ENCODE peak calls at places on chromosomes 12 and 14, in five cellular contexts. One of them, this sample, is unnamed.

GRCh38 chr14:89507926-89508460 is 91.0 kb upstream of the FOXN3 start:
- DNase-seq in AG10803: peak; percentile 25
- DNase-seq in fibroblast of mammary gland: peak; percentile 81
- DNase-seq in Peyer's patch: no peak
- DNase-seq in body of pancreas: no peak
- DNase-seq in this sample: peak; percentile 21

GRCh38 chr12:12427568-12427967 is 70.7 kb downstream of the BORCS5 start:
- DNase-seq in AG10803: no peak
- DNase-seq in body of pancreas: no peak
- DNase-seq in fibroblast of mammary gland: no peak
- DNase-seq in Peyer's patch: no peak
- DNase-seq in this sample: no peak

GRCh38 chr12:123149088-123149827 is 1.6 kb downstream of the PITPNM2 start:
- DNase-seq in fibroblast of mammary gland: no peak
- DNase-seq in body of pancreas: no peak
- DNase-seq in Peyer's patch: no peak
- DNase-seq in AG10803: no peak
- DNase-seq in this sample: peak; percentile 48

GRCh38 chr14:36600431-36600830 is 18.0 kb upstream of the NKX2-8 start:
- DNase-seq in Peyer's patch: no peak
- DNase-seq in fibroblast of mammary gland: no peak
- DNase-seq in body of pancreas: no peak
- DNase-seq in AG10803: no peak
- DNase-seq in this sample: no peak

GRCh38 chr12:86414201-86414600 is 158.0 kb upstream of the MGAT4C start:
- DNase-seq in AG10803: no peak
- DNase-seq in body of pancreas: no peak
- DNase-seq in Peyer's patch: no peak
- DNase-seq in fibroblast of mammary gland: no peak
- DNase-seq in this sample: no peak

GRCh38 chr12:2382391-2383155 is 329.8 kb downstream of the CACNA1C start:
- DNase-seq in Peyer's patch: no peak
- DNase-seq in body of pancreas: no peak
- DNase-seq in fibroblast of mammary gland: peak; percentile 67
- DNase-seq in AG10803: peak; percentile 48
- DNase-seq in this sample: no peak

GRCh38 chr12:92290016-92290685 is 144.5 kb upstream of the BTG1 start:
- DNase-seq in body of pancreas: no peak
- DNase-seq in Peyer's patch: no peak
- DNase-seq in AG10803: peak; percentile 66
- DNase-seq in fibroblast of mammary gland: peak; percentile 56
- DNase-seq in this sample: peak; percentile 54

GRCh38 chr12:44459569-44459968 is 416.5 kb downstream of the NELL2 start:
- DNase-seq in fibroblast of mammary gland: no peak
- DNase-seq in AG10803: no peak
- DNase-seq in body of pancreas: no peak
- DNase-seq in Peyer's patch: no peak
- DNase-seq in this sample: no peak

GRCh38 chr14:50082784-50083466 is 33.4 kb downstream of the VCPKMT start:
- DNase-seq in Peyer's patch: peak; percentile 85
- DNase-seq in AG10803: no peak
- DNase-seq in body of pancreas: no peak
- DNase-seq in fibroblast of mammary gland: peak; percentile 51
- DNase-seq in this sample: no peak

GRCh38 chr12:98154850-98155249 is 360.5 kb upstream of the TMPO start:
- DNase-seq in AG10803: no peak
- DNase-seq in body of pancreas: no peak
- DNase-seq in fibroblast of mammary gland: peak; percentile 15
- DNase-seq in Peyer's patch: no peak
- DNase-seq in this sample: peak; percentile 7

GRCh38 chr14:67526676-67527459 is 6.2 kb upstream of the PLEKHH1 start:
- DNase-seq in body of pancreas: peak; percentile 62
- DNase-seq in Peyer's patch: peak; percentile 40
- DNase-seq in fibroblast of mammary gland: peak; percentile 54
- DNase-seq in AG10803: peak; percentile 41
- DNase-seq in this sample: peak; percentile 63

GRCh38 chr12:52080403-52081201 is 1.1 kb downstream of the SMIM41 start:
- DNase-seq in AG10803: no peak
- DNase-seq in body of pancreas: no peak
- DNase-seq in Peyer's patch: no peak
- DNase-seq in fibroblast of mammary gland: no peak
- DNase-seq in this sample: no peak

GRCh38 chr14:43541356-43541755 is 965.7 kb downstream of the FSCB start:
- DNase-seq in body of pancreas: no peak
- DNase-seq in Peyer's patch: no peak
- DNase-seq in fibroblast of mammary gland: no peak
- DNase-seq in AG10803: no peak
- DNase-seq in this sample: no peak

GRCh38 chr14:43540948-43541347 is 966.1 kb downstream of the FSCB start:
- DNase-seq in AG10803: no peak
- DNase-seq in body of pancreas: no peak
- DNase-seq in Peyer's patch: no peak
- DNase-seq in fibroblast of mammary gland: no peak
- DNase-seq in this sample: no peak

GRCh38 chr14:43535231-43535838 is 971.7 kb downstream of the FSCB start:
- DNase-seq in body of pancreas: no peak
- DNase-seq in AG10803: no peak
- DNase-seq in Peyer's patch: no peak
- DNase-seq in fibroblast of mammary gland: no peak
- DNase-seq in this sample: no peak

DNA sequence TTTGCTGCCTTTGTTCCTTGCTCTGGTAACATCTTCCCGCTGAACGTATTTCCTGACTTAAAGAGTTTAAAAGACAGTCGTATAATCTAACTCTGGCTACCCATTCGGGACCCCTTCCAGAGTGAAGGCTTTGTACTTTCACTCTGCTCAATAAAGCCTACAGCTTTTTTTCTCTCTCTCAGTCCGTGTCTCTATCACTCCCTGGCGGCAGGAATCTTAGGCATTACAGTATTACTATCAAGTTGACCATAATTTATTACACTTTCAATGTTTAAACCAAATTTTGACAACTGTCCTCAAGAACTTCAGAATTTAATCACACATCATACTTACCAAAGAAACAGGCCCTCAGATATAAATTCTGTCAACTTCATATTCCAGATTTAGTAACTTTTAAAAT is 967.9 kb downstream of the FSCB start:
- DNase-seq in fibroblast of mammary gland: peak; percentile 1
- DNase-seq in AG10803: no peak
- DNase-seq in body of pancreas: peak; percentile 38
- DNase-seq in Peyer's patch: no peak
- DNase-seq in this sample: peak; percentile 39
- TF ChIP-seq CTCF in fibroblast of mammary gland: peak; percentile 5
- TF ChIP-seq CTCF in AG10803: no peak
- TF ChIP-seq CTCF in body of pancreas: peak; percentile 66
- TF ChIP-seq CTCF in Peyer's patch: no peak
- TF ChIP-seq CTCF in this sample: peak; percentile 51

DNA sequence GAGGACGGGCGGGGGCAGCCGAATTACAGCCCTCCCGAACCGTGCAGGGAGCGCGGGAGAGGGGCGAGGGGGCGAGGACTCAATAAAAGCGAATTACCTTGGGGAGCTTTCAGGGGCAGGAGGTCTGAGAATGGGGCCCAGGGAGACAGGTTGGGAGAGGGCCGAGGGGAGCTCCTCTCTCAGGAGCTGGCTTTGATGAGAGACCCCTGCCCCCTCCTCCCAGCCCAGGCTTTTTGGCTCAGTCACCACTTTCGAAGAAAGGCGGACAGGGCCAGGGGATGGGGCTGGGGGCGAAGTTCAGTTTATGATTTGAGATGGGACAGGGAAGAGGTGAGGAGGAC is 783 bp downstream of the HOXC9 start:
- DNase-seq in body of pancreas: no peak
- DNase-seq in fibroblast of mammary gland: no peak
- DNase-seq in Peyer's patch: no peak
- DNase-seq in AG10803: no peak
- DNase-seq in this sample: no peak
- H3K4me3 ChIP-seq in body of pancreas: no peak overlapping the region
- H3K4me3 ChIP-seq in fibroblast of mammary gland: peak overlapping the region; percentile 84
- H3K4me3 ChIP-seq in Peyer's patch: peak overlapping the region; percentile 56
- H3K4me3 ChIP-seq in AG10803: peak overlapping the region; percentile 98
- H3K4me3 ChIP-seq in this sample: no peak overlapping the region

DNA sequence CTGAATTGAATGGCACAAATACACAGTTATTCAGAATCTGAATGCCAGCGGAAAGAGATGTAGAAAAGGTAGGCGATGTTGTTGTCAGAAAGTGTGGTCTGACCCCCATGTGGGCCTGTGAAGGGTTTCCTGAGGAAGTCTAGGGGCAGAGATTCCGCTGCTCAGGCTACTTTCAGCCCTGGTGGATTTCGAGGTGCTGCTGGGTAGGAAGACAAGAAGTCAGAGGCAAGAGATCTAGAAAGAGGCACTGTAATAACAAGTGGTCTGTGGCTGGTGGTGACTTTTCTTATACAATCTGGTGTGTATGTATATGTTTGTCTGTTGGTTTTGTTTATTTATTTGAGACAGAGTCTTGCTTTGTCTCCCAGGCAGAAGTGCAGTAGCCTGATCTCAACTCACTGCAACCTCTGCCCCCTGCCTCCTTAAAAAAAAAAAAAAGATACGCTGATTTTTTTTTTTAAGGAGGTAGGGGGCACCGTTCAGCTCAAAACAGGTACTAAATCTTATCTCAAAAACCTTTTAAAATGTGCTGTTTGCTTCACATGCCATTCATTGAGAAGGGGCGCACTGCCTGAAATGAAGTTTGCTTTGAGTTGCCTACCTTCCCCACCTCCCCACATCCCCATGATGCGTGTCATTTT is 27.1 kb upstream of the MANSC4 start:
- DNase-seq in body of pancreas: no peak
- DNase-seq in fibroblast of mammary gland: no peak
- DNase-seq in Peyer's patch: no peak
- DNase-seq in AG10803: no peak
- DNase-seq in this sample: no peak
- TF ChIP-seq CTCF in body of pancreas: no peak
- TF ChIP-seq CTCF in fibroblast of mammary gland: no peak
- TF ChIP-seq CTCF in Peyer's patch: no peak
- TF ChIP-seq CTCF in AG10803: no peak
- TF ChIP-seq CTCF in this sample: no peak

GRCh38 chr12:22333186-22333745 is 1.2 kb downstream of the ST8SIA1 start:
- DNase-seq in AG10803: peak; percentile 25
- DNase-seq in Peyer's patch: no peak
- DNase-seq in body of pancreas: no peak
- DNase-seq in fibroblast of mammary gland: peak; percentile 86
- DNase-seq in this sample: peak; percentile 69

GRCh38 chr12:22334696-22335290 is at the start of gene ST8SIA1:
- DNase-seq in fibroblast of mammary gland: peak; percentile 8
- DNase-seq in AG10803: peak; percentile 15
- DNase-seq in Peyer's patch: peak; percentile 55
- DNase-seq in body of pancreas: peak; percentile 23
- DNase-seq in this sample: peak; percentile 25

GRCh38 chr12:22333751-22334695 is 484 bp downstream of the ST8SIA1 start:
- DNase-seq in body of pancreas: no peak
- DNase-seq in fibroblast of mammary gland: no peak
- DNase-seq in AG10803: no peak
- DNase-seq in Peyer's patch: no peak
- DNase-seq in this sample: no peak

GRCh38 chr12:22332191-22332590 is 2.3 kb downstream of the ST8SIA1 start:
- DNase-seq in body of pancreas: no peak
- DNase-seq in AG10803: no peak
- DNase-seq in fibroblast of mammary gland: no peak
- DNase-seq in Peyer's patch: no peak
- DNase-seq in this sample: no peak
- H3K4me3 ChIP-seq in body of pancreas: no peak overlapping the region
- H3K4me3 ChIP-seq in AG10803: no peak overlapping the region
- H3K4me3 ChIP-seq in fibroblast of mammary gland: no peak overlapping the region
- H3K4me3 ChIP-seq in Peyer's patch: peak overlapping the region; percentile 59
- H3K4me3 ChIP-seq in this sample: no peak overlapping the region

DNA sequence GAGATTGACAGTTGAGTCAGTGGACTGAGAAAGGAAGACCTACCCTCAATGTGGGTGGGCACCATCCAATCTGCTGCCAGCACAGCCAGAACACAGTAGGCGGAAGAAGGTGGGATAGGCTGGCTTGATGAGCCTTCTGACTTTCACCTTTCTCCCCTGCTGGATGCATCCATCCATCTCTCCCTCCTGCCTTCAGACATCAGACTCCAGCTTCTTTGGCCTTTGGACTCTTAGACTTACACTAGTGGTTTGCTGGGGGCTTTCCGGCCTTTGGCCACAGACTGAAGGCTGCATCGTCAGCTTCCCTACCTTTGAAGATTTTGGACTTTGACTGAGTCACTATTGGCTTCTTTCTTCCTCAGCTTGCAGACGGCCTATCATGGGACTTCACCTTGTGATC is 456.5 kb upstream of the MIS18BP1 start:
- DNase-seq in Peyer's patch: no peak
- DNase-seq in body of pancreas: no peak
- DNase-seq in AG10803: no peak
- DNase-seq in fibroblast of mammary gland: no peak
- DNase-seq in this sample: no peak
- TF ChIP-seq CTCF in Peyer's patch: no peak
- TF ChIP-seq CTCF in body of pancreas: no peak
- TF ChIP-seq CTCF in AG10803: no peak
- TF ChIP-seq CTCF in fibroblast of mammary gland: no peak
- TF ChIP-seq CTCF in this sample: no peak

GRCh38 chr14:41783403-41783802 is 176.7 kb downstream of the LRFN5 start:
- DNase-seq in Peyer's patch: no peak
- DNase-seq in AG10803: no peak
- DNase-seq in fibroblast of mammary gland: no peak
- DNase-seq in body of pancreas: no peak
- DNase-seq in this sample: no peak

GRCh38 chr14:41785696-41786095 is 179.0 kb downstream of the LRFN5 start:
- DNase-seq in body of pancreas: no peak
- DNase-seq in fibroblast of mammary gland: peak; percentile 3
- DNase-seq in Peyer's patch: no peak
- DNase-seq in AG10803: no peak
- DNase-seq in this sample: no peak

DNA sequence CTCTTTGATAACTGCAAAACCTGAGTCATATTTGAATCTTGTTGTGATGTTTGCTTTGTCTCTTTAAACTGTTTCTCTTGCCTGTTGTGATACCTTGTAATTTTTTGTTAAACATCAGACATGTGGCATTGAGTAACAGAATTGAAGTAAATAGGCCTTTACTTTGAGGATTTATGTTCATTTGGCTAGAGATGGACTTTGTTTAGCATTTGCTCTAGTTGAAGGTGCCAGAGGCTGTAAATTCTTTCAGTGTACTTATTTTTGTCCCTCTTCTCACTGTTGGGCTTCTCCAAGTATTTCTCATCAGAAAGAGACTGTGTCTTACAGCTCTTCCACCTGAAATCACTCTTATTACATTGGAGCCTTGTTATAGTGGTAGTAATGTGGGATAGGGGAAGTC is 175.8 kb downstream of the LRFN5 start:
- DNase-seq in AG10803: no peak
- DNase-seq in fibroblast of mammary gland: peak; percentile 4
- DNase-seq in Peyer's patch: no peak
- DNase-seq in body of pancreas: no peak
- DNase-seq in this sample: no peak
- H3K4me3 ChIP-seq in AG10803: no peak overlapping the region
- H3K4me3 ChIP-seq in fibroblast of mammary gland: no peak overlapping the region
- H3K4me3 ChIP-seq in Peyer's patch: no peak overlapping the region
- H3K4me3 ChIP-seq in body of pancreas: no peak overlapping the region
- H3K4me3 ChIP-seq in this sample: no peak overlapping the region

This sample was measured in fibroblast of pulmonary artery.